ENCODE peak calls at places on chromosome 20, in seven cellular contexts. X is H1, P is HCT116, C is HepG2, J is GM12878, K is K562, H is SK-N-SH. G is an unnamed sample.

GRCh38 chr20:62031462-62032092 is 34.1 kb downstream of the TAF4 start:
- DNase-seq in X (no peak), P (no peak), C (no peak), J (no peak), K (no peak), H (no peak), G (no peak)

GRCh38 chr20:63322923-63323253 is 29.9 kb downstream of the COL20A1 start:
- DNase-seq in X (no peak), P (no peak), C (no peak), J (no peak), K (no peak), H (no peak), G (no peak)

GRCh38 chr20:55978550-55978949 is 26.8 kb downstream of the CBLN4 start:
- DNase-seq in X (no peak), P (no peak), C (no peak), J (no peak), K (no peak), H (no peak), G (no peak)

GRCh38 chr20:44406572-44407100 is 51.1 kb downstream of the HNF4A start:
- DNase-seq in X (no peak), P (no peak), C (no peak), J (no peak), K (no peak), H (no peak), G (no peak)

GRCh38 chr20:33394718-33395117 is 6.6 kb downstream of the CDK5RAP1 start:
- DNase-seq in X (no peak), P (no peak), C (peak), J (no peak), K (no peak), H (no peak), G (no peak)

GRCh38 chr20:52056203-52057062 is 135.1 kb downstream of the ZFP64 start:
- DNase-seq in X (no peak), P (peak), C (no peak), J (no peak), K (no peak), H (no peak), G (no peak)

GRCh38 chr20:671252-672030 is 4.2 kb downstream of the SCRT2 start:
- DNase-seq in X (no peak), P (no peak), C (no peak), J (no peak), K (peak), H (no peak), G (no peak)

GRCh38 chr20:4809707-4810106 is 88.0 kb downstream of the PRND start:
- DNase-seq in X (no peak), P (no peak), C (no peak), J (peak), K (no peak), H (no peak), G (no peak)

GRCh38 chr20:40728470-40728869 is 39.4 kb upstream of the MAFB start:
- DNase-seq in X (no peak), P (no peak), C (no peak), J (no peak), K (no peak), H (no peak), G (no peak)

GRCh38 chr20:34290471-34290870 is 12.7 kb downstream of the AHCY start:
- DNase-seq in X (no peak), P (no peak), C (no peak), J (no peak), K (no peak), H (no peak), G (no peak)

GRCh38 chr20:42113236-42113635 is 495.1 kb upstream of the CHD6 start:
- DNase-seq in X (no peak), P (no peak), C (no peak), J (no peak), K (no peak), H (no peak), G (no peak)

GRCh38 chr20:910840-911770 is 5.0 kb downstream of the ANGPT4 start:
- DNase-seq in X (no peak), P (no peak), C (no peak), J (no peak), K (no peak), H (no peak), G (no peak)

GRCh38 chr20:50438986-50439407 is 71.2 kb upstream of the PTPN1 start:
- DNase-seq in X (no peak), P (peak), C (no peak), J (no peak), K (peak), H (no peak), G (no peak)

GRCh38 chr20:41318271-41318649 is 729 bp upstream of the ZHX3 start:
- DNase-seq in X (no peak), P (no peak), C (peak), J (no peak), K (no peak), H (no peak), G (peak)

GRCh38 chr20:10131612-10132345 is 86.9 kb upstream of the SNAP25 start:
- DNase-seq in X (peak), P (no peak), C (no peak), J (no peak), K (no peak), H (peak), G (no peak)

GRCh38 chr20:46174469-46175126 is 56.5 kb downstream of the CD40 start:
- DNase-seq in X (peak), P (peak), C (peak), J (no peak), K (peak), H (peak), G (peak)

GRCh38 chr20:11379257-11380011 is 538.3 kb upstream of the BTBD3 start:
- DNase-seq in X (peak), P (no peak), C (peak), J (no peak), K (no peak), H (no peak), G (no peak)

GRCh38 chr20:45843506-45843905 is 9.9 kb downstream of the SNX21 start:
- DNase-seq in X (no peak), P (no peak), C (no peak), J (no peak), K (no peak), H (no peak), G (no peak)

GRCh38 chr20:41222299-41222698 is 85.0 kb downstream of the PLCG1 start:
- DNase-seq in X (no peak), P (no peak), C (no peak), J (no peak), K (no peak), H (no peak), G (no peak)

GRCh38 chr20:63446174-63447024 is 26.1 kb downstream of the KCNQ2 start:
- DNase-seq in X (no peak), P (no peak), C (no peak), J (no peak), K (no peak), H (peak), G (no peak)

GRCh38 chr20:57156050-57156770 is 110.2 kb downstream of the BMP7 start:
- DNase-seq in X (no peak), P (no peak), C (no peak), J (no peak), K (no peak), H (no peak), G (no peak)

GRCh38 chr20:54134445-54135220 is 39.2 kb downstream of the CYP24A1 start:
- DNase-seq in X (no peak), P (peak), C (peak), J (no peak), K (no peak), H (no peak), G (no peak)

GRCh38 chr20:52190437-52191131 is 995 bp downstream of the ZFP64 start:
- DNase-seq in X (peak), P (peak), C (peak), J (no peak), K (peak), H (peak), G (peak)

GRCh38 chr20:48722002-48722731 is 105.6 kb downstream of the PREX1 start:
- DNase-seq in X (no peak), P (no peak), C (no peak), J (no peak), K (no peak), H (no peak), G (no peak)

GRCh38 chr20:56778765-56779195 is 149.7 kb downstream of the TFAP2C start:
- DNase-seq in X (peak), P (no peak), C (no peak), J (no peak), K (no peak), H (peak), G (peak)

GRCh38 chr20:46920114-46920513 is 25.5 kb downstream of the EYA2 start:
- DNase-seq in X (no peak), P (no peak), C (no peak), J (no peak), K (no peak), H (no peak), G (no peak)

GRCh38 chr20:63151554-63152321 is 64.2 kb downstream of the YTHDF1 start:
- DNase-seq in X (no peak), P (no peak), C (no peak), J (no peak), K (no peak), H (no peak), G (no peak)

GRCh38 chr20:62751551-62752150 is 43.0 kb downstream of the NTSR1 start:
- DNase-seq in X (no peak), P (no peak), C (no peak), J (no peak), K (no peak), H (no peak), G (peak)

GRCh38 chr20:10795286-10796026 is 121.7 kb upstream of the JAG1 start:
- DNase-seq in X (no peak), P (no peak), C (no peak), J (no peak), K (no peak), H (no peak), G (no peak)

GRCh38 chr20:944148-944547 is 28.0 kb upstream of the ANGPT4 start:
- DNase-seq in X (no peak), P (no peak), C (no peak), J (no peak), K (no peak), H (no peak), G (no peak)

GRCh38 chr20:41124451-41125094 is 12.8 kb upstream of the PLCG1 start:
- DNase-seq in X (no peak), P (no peak), C (no peak), J (no peak), K (no peak), H (no peak), G (no peak)

GRCh38 chr20:23456416-23456815 is 3.7 kb upstream of the CST11 start:
- DNase-seq in X (no peak), P (no peak), C (no peak), J (no peak), K (no peak), H (no peak), G (no peak)

DNA sequence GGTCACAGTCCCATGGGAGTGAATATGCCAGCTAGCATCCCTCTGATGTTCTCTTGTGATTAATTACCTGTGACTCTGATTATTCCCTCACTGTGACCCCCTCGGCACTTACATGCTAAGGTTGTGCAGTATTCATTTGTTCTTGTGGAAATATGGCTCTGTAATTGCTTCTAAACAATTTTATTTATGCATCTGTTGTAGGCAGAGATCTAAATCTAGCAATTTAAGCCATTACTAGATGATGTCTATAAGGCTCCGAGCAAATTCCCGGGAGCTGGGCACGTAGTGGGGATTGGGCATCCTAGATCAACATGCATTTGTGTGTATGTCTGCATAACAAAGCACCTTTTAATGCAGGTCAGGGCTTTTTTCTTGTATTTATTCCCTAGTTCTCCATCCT is 961.7 kb downstream of the KIF16B start:
- DNase-seq in X (no peak), P (no peak), C (no peak), J (no peak), K (no peak), H (no peak), G (no peak)
- TF ChIP-seq JUND in X (no peak), P (no peak), C (no peak), J (no peak), K (no peak), H (no peak), G (no peak)

GRCh38 chr20:37475258-37475657 is 45.8 kb upstream of the NNAT start:
- DNase-seq in X (no peak), P (no peak), C (no peak), J (no peak), K (no peak), H (no peak), G (no peak)
- TF ChIP-seq JUND in X (no peak), P (no peak), C (no peak), J (no peak), K (no peak), H (no peak), G (no peak)

GRCh38 chr20:2468581-2469407 is 1.8 kb downstream of the SNRPB start:
- DNase-seq in X (no peak), P (no peak), C (no peak), J (no peak), K (no peak), H (no peak), G (no peak)

GRCh38 chr20:2467412-2467811 is 3.2 kb downstream of the SNRPB start:
- DNase-seq in X (no peak), P (no peak), C (no peak), J (no peak), K (no peak), H (no peak), G (no peak)

GRCh38 chr20:2465100-2465499 is 5.5 kb downstream of the SNRPB start:
- DNase-seq in X (no peak), P (no peak), C (no peak), J (no peak), K (no peak), H (no peak), G (no peak)

GRCh38 chr20:2470432-2471193 is at the start of gene SNRPB:
- DNase-seq in X (peak), P (peak), C (peak), J (peak), K (peak), H (peak), G (peak)

GRCh38 chr20:2470051-2470431 is 548 bp downstream of the SNRPB start:
- DNase-seq in X (no peak), P (no peak), C (peak), J (peak), K (peak), H (peak), G (peak)
- TF ChIP-seq JUND in X (no peak), P (no peak), C (no peak), J (no peak), K (no peak), H (no peak), G (no peak)

DNA sequence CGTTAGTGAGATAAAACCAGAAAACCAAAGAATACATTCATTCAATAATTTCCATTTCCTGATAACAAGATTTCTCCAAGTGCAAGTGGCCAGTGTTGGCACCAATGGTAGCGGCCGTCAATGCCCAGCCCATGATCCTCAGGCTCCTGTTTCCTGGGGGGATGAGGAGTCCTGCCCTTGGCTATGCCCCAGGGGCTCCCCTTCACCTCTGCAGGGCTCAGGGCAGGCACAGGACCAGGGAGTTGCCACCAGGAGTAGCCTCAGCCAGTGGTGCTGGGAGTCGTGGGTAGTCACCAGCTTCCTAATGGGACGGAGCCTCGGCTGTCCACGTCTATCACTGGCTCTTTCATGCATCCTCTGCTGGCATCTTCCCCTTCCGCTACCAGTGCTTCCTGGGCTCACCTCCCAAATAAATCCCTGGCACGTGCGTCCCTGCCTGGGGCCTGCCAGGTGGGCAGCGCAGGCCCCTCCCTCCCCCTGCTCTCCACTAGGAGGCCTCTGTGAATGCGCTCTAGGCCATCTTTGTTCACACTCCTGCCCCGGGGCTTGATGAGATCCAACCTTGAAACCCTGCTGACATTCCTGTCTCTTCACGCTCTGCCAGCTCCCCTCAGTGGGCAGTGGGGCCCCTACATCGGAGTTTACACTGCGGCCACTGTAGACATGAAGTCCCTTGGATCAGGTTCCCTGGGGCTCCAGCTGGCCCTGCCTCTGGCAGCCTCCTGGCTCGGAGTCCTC is 215.7 kb downstream of the SYNDIG1 start:
- DNase-seq in X (no peak), P (no peak), C (no peak), J (no peak), K (no peak), H (no peak), G (no peak)
- TF ChIP-seq JUND in X (no peak), P (no peak), C (no peak), J (no peak), K (no peak), H (no peak), G (no peak)

GRCh38 chr20:59441306-59441705 is 140.9 kb downstream of the EDN3 start:
- DNase-seq in X (no peak), P (no peak), C (no peak), J (no peak), K (no peak), H (no peak), G (no peak)

GRCh38 chr20:59439243-59439642 is 138.8 kb downstream of the EDN3 start:
- DNase-seq in X (no peak), P (no peak), C (no peak), J (no peak), K (peak), H (no peak), G (no peak)

GRCh38 chr20:59438201-59438600 is 137.8 kb downstream of the EDN3 start:
- DNase-seq in X (no peak), P (no peak), C (no peak), J (no peak), K (no peak), H (no peak), G (no peak)

GRCh38 chr20:59443558-59443957 is 143.1 kb downstream of the EDN3 start:
- DNase-seq in X (no peak), P (no peak), C (no peak), J (no peak), K (no peak), H (no peak), G (no peak)

GRCh38 chr20:59441860-59442810 is 141.7 kb downstream of the EDN3 start:
- DNase-seq in X (no peak), P (no peak), C (no peak), J (no peak), K (no peak), H (peak), G (no peak)
- TF ChIP-seq JUND in X (no peak), P (no peak), C (no peak), J (no peak), K (no peak), H (no peak), G (no peak)

G was measured in T47D.